ENCODE peak calls at places on chromosomes 16 and 17, in five cellular contexts. P is mammary epithelial cell, D is stomach, X is heart left ventricle, W is IMR-90. Z is an unnamed sample. For H3K36me3, the result is how much of the 10 kb centered on the place peaks cover.

GRCh38 chr17:74646231-74646630 is 22.7 kb upstream of the CD300E start:
- DNase-seq in P (peak), D (no peak), X (no peak), W (no peak), Z (no peak)

GRCh38 chr16:84683691-84684591 is 15.9 kb upstream of the USP10 start:
- DNase-seq in P (no peak), D (no peak), X (no peak), W (no peak), Z (no peak)

GRCh38 chr17:68035131-68035522 is 408 bp upstream of the KPNA2 start:
- DNase-seq in P (no peak), D (peak), X (peak), W (no peak), Z (peak)

GRCh38 chr17:27264068-27264812 is 29.7 kb upstream of the WSB1 start:
- DNase-seq in P (no peak), D (no peak), X (no peak), W (no peak), Z (no peak)

GRCh38 chr16:77624085-77624484 is 98.2 kb upstream of the NUDT7 start:
- DNase-seq in P (no peak), D (no peak), X (no peak), W (no peak), Z (no peak)

GRCh38 chr17:12680407-12680897 is 14.8 kb downstream of the MYOCD start:
- DNase-seq in P (no peak), D (no peak), X (no peak), W (peak), Z (no peak)

GRCh38 chr17:75856062-75856681 is 1.0 kb upstream of the WBP2 start:
- DNase-seq in P (no peak), D (peak), X (no peak), W (peak), Z (no peak)

GRCh38 chr16:28522792-28523191 is 16.0 kb downstream of the NUPR1 start:
- DNase-seq in P (no peak), D (no peak), X (no peak), W (no peak), Z (no peak)

GRCh38 chr17:7855643-7856080 is 796 bp downstream of the TMEM88 start:
- DNase-seq in P (no peak), D (no peak), X (no peak), W (no peak), Z (no peak)

GRCh38 chr16:49457196-49457595 is 83.6 kb downstream of the C16orf78 start:
- DNase-seq in P (no peak), D (peak), X (no peak), W (no peak), Z (no peak)

GRCh38 chr17:48310748-48311213 is 119.2 kb downstream of the SKAP1 start:
- DNase-seq in P (no peak), D (no peak), X (no peak), W (no peak), Z (no peak)

GRCh38 chr17:596763-597644 is 117.6 kb downstream of the VPS53 start:
- DNase-seq in P (peak), D (no peak), X (no peak), W (peak), Z (no peak)

GRCh38 chr16:86129541-86129940 is 230.6 kb downstream of the IRF8 start:
- DNase-seq in P (no peak), D (no peak), X (no peak), W (peak), Z (no peak)

GRCh38 chr17:42798011-42798382 is 507 bp downstream of the COA3 start:
- DNase-seq in P (no peak), D (no peak), X (no peak), W (no peak), Z (no peak)

GRCh38 chr17:6683730-6684459 is 29.3 kb downstream of the SLC13A5 start:
- DNase-seq in P (no peak), D (no peak), X (no peak), W (no peak), Z (no peak)

GRCh38 chr16:30076276-30076791 is 540 bp downstream of the PPP4C start:
- DNase-seq in P (peak), D (no peak), X (no peak), W (no peak), Z (no peak)

GRCh38 chr16:76931186-76931585 is 259.8 kb upstream of the MON1B start:
- DNase-seq in P (no peak), D (no peak), X (no peak), W (peak), Z (no peak)

GRCh38 chr16:71885261-71885650 is 1.3 kb upstream of the ZNF821 start:
- DNase-seq in P (no peak), D (no peak), X (no peak), W (no peak), Z (no peak)

GRCh38 chr17:14474591-14474990 is 173.7 kb downstream of the HS3ST3B1 start:
- DNase-seq in P (no peak), D (no peak), X (no peak), W (no peak), Z (no peak)

GRCh38 chr16:81437860-81438259 is 6.7 kb upstream of the CMIP start:
- DNase-seq in P (no peak), D (no peak), X (no peak), W (no peak), Z (no peak)

GRCh38 chr17:77425791-77426641 is 285.2 kb downstream of the SEC14L1 start:
- DNase-seq in P (peak), D (no peak), X (peak), W (peak), Z (peak)

GRCh38 chr17:40451420-40451819 is 8.2 kb downstream of the IGFBP4 start:
- DNase-seq in P (no peak), D (no peak), X (peak), W (peak), Z (peak)

GRCh38 chr17:71632328-71632727 is 488.5 kb upstream of the SOX9 start:
- DNase-seq in P (peak), D (no peak), X (no peak), W (peak), Z (no peak)

GRCh38 chr16:70267516-70267915 is 15.8 kb upstream of the EXOSC6 start:
- DNase-seq in P (peak), D (peak), X (no peak), W (peak), Z (peak)

GRCh38 chr17:78796134-78796900 is 14.2 kb upstream of the CYTH1 start:
- DNase-seq in P (no peak), D (peak), X (no peak), W (no peak), Z (no peak)

GRCh38 chr17:74217036-74217725 is 3.8 kb downstream of the TTYH2 start:
- DNase-seq in P (no peak), D (no peak), X (no peak), W (no peak), Z (no peak)

GRCh38 chr16:84928679-84929420 is 82.5 kb downstream of the ZDHHC7 start:
- DNase-seq in P (no peak), D (peak), X (peak), W (peak), Z (no peak)

DNA sequence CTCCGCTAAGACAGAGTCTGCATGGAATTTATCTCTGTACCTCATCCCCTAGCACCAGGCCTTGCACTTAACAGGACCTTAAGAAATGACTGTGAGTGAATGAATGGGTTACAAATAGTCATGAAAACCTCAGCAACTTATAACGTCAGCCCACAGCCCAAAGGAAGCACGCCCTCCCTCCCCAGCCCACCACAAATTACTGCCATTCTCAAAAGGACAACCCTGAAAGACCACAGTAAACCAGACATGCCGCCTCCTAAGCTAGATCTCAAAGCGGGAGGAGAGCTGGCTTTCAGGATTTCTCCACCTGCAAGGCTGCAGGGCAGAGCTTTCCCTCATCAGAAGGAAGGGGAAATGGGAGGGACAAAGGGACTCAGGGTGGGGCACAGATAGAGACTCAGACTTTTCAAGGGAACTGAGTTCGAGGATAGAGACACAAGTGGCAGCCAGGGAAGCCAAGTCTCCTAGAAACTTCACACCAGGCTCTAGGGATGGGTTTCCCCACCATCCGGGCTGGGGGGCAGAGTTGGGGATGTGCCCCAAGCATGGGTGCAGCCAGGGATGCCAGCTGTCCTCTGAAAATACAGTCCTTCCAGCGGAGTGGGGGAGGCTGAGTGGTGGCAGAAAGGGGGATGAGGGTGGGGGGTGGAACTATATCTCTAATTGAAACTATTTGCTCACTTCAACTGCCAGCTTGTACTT is 56.7 kb downstream of the PLXDC1 start:
- DNase-seq in P (no peak), D (no peak), X (no peak), W (no peak), Z (no peak)
- H3K4me3 ChIP-seq in P (no peak), D (no peak), X (no peak), W (no peak), Z (no peak)

GRCh38 chr16:17367932-17368331 is 102.8 kb downstream of the XYLT1 start:
- DNase-seq in P (no peak), D (no peak), X (no peak), W (peak), Z (peak)

GRCh38 chr16:17369441-17369951 is 101.3 kb downstream of the XYLT1 start:
- DNase-seq in P (no peak), D (peak), X (peak), W (no peak), Z (no peak)

GRCh38 chr16:17370233-17371013 is 100.3 kb downstream of the XYLT1 start:
- DNase-seq in P (no peak), D (no peak), X (no peak), W (peak), Z (no peak)

GRCh38 chr16:17368511-17368910 is 102.2 kb downstream of the XYLT1 start:
- DNase-seq in P (no peak), D (no peak), X (no peak), W (no peak), Z (no peak)

DNA sequence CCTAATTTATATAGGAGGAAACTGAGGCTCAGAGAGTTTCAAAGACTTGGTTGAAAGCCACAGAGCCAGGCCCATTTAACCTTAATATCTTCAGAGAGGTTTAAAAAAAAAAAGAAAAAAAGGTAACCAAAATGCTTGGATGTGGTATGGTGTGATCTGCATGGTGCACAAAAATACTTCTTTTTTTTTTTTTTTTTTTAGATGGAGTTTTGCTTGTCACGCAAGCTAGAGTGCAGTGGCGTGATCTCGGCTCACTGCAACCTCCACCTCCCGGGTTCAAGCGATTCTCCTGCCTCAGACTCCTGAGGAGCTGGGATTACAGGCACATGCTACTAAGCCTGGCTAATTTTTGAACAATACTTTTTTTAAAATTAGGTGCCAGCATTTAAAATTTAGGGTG is 101.8 kb downstream of the XYLT1 start:
- DNase-seq in P (no peak), D (no peak), X (no peak), W (no peak), Z (no peak)
- TF ChIP-seq CTCF in P (no peak), D (no peak), X (no peak), W (no peak), Z (no peak)

DNA sequence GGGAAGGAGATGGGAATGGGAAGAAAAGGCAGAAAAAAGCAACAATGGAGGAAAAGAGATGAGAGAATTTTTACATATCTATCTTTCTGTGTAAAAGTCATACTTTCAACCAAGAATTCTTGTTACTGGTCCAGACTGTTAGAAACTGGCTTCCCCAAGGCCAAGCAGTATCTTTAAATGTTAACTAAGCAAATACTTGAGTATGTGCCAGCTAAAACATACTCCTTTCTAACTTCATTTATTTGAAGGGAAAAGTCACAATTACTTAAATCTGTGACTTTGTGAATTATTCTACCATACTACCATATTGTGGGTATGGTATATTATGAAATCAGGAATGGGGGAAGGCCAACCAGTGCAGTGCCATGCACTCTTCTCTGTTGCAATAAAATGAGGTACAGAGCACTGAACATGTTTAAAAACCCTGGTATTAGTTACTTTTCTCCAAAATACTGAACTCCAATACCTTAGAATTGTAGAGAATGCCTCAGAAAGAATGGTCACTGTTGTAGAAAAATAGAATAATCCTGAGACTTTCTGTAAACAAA is 92.3 kb upstream of the C17orf78 start:
- DNase-seq in P (no peak), D (no peak), X (no peak), W (peak), Z (no peak)
- H3K36me3 ChIP-seq in P (under half), D (under half), X (under half), W (under half), Z (half or more)

DNA sequence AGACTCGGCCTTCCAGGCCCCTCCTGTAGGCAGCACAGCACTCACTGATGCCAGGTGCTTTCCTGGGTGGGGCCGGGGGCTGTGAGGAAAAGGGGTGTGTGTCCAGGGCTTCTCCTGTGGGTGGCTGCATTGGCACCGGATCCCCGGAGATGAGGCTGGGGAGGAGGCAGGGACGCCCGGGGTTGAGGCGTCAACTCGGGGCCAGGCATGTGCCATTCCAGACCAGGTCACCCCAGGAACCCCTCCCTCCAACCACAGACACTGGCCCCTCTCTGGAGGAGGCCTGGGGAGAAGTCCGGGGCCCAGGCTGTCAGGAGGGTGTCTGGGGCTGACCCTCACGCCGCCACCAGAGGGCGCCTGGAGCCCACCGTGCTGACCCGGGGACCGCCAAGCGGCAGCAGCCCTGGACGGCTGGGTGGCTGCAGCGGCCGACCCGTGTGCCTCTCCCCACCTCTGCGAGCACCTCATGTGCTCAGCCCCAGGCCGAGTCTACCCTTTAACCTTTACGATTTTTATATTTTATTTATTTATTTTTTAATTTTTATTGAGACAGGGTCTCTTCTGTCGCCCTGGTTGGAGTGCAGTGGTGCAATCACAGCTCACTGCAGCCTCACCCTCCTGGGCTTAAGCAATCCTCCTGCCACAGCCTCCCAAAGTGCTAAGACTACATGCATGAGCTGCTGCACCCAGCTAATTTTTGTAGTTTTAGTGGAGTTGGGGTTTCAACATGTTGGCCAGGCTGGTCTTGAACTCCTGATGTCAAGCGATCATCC is 3.2 kb upstream of the METRN start:
- DNase-seq in P (no peak), D (peak), X (peak), W (peak), Z (peak)
- H3K4me3 ChIP-seq in P (no peak), D (no peak), X (no peak), W (no peak), Z (no peak)

DNA sequence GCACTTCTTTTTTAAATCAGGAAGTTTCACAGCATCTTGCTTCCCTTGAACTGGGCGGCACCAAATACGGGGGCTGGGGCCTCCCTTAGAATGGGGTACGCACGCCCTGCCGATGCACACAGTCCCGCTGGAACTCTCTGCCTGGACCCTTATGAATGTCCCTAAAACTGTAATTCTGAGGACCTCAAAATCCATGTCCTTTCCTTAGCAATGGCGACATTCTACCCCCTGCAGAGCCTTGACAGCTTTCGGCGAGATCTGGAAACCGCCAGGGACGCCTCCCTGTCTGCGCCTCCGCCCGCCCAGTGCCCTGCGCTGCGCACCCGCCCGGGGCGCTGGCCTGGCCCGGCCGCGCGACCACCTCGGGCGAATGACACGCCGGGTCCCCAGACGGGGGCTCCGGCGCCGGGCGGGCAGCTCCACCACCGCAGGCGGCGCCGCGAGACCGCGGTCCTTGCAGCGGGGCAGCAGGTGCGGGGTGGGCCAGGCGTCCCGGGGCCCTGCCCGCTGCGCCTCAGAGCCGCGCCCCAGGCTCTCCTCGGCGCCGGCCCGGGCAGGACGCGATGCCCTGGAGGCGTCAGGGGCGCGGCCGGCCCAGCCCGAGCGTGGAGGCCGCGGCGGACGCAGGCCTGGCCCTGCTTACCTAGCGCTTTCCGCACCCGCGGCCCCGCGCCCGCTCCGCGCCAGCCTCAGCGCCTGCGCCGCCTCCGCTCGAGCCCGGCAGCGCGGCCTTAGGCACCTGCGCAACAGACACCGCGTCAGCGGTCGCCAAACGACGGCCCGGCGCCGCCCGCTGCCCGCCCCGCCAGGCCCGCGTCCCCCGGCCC is 548 bp downstream of the HAGH start:
- DNase-seq in P (peak), D (peak), X (peak), W (peak), Z (no peak)
- TF ChIP-seq CTCF in P (no peak), D (no peak), X (no peak), W (peak), Z (no peak)

DNA sequence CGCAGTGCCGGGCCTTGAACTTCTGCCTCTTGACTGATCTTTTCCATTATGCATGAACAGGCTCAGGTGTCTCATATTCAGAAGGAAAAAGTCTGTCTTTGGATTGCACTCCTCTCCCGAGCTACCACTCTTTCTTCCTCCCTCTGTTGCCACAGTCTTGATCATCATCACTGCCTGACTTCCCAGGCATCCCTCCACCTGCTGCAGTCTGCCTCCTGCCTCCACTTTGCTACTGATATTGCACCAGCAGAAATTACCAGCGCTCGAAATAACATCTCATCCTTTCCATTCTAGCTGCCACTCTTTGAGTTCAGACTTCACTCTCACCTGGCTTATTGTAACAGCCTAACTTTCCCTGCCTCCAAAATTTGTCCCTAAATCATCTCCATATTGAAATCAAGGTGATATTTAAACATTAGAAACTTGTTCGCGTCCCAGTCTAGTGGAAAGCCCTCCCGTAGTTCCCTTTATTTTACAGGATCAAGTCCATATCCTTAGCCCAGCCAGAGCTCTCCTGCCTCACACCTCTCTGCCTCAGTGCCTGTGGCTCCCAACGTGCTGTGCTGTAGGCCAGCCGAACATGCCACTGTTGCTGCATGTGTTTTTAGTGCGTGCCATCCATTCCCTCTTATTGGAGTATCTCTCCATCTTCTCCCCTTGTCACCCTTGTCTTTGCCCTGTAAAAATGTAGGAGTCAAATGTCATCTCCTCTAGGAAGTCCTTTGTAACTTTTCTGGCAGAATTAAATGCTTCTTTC is 39.9 kb downstream of the NUP88 start:
- DNase-seq in P (no peak), D (no peak), X (no peak), W (no peak), Z (no peak)
- H3K36me3 ChIP-seq in P (under half), D (half or more), X (half or more), W (half or more), Z (under half)

DNA sequence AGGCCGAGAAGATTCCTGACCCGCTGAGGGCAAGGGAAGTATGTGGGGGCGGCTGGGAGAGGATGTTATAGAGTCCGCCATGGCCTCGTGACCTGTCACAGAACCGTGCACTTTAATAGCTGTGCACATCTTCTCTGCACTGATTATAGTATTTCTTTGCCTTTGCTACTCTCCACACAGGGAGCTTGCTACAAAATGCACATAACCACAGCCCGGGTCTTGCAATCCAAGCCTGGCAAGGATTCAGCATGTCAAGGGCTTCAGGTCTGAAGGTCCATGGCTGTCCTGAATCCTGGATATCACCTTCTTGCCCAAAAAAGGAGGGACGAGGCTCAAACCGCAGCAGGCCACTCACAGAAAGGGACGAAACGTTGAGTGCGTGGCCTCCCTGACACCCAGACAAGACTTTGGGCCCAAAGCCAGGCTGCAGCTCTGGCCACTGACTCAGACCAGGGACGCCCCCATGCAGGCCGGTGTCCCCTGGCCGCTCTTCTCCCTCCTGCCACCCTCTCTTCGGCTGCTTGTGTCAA is 43.7 kb downstream of the USP22 start:
- DNase-seq in P (no peak), D (no peak), X (no peak), W (no peak), Z (no peak)
- H3K4me3 ChIP-seq in P (no peak), D (no peak), X (no peak), W (no peak), Z (no peak)